ENCODE peak calls at places on chromosomes 6 and 20, in eight cellular contexts. L is CD4-positive, alpha-beta T cell; O is Panc1; Q is mesothelial cell of epicardium; K is AG04450; J is HFFc6; X is bronchial epithelial cell; N is AG09319. P is an unnamed sample.

GRCh38 chr20:59752101-59752586 is 147.8 kb downstream of the PHACTR3 start:
- DNase-seq in L (no peak), O (no peak), Q (no peak), K (no peak), J (no peak), X (no peak), N (no peak), P (no peak)

GRCh38 chr20:14331671-14332070 is 5.7 kb downstream of the FLRT3 start:
- DNase-seq in L (no peak), O (no peak), Q (no peak), K (no peak), J (no peak), X (no peak), N (no peak), P (no peak)

GRCh38 chr20:7174554-7174953 is 407.1 kb downstream of the BMP2 start:
- DNase-seq in L (no peak), O (no peak), Q (no peak), K (no peak), J (no peak), X (no peak), N (no peak), P (no peak)

GRCh38 chr6:110534731-110535164 is 58.3 kb upstream of the SLC22A16 start:
- DNase-seq in L (no peak), O (no peak), Q (no peak), K (no peak), J (peak), X (peak), N (no peak), P (no peak)

GRCh38 chr6:161233986-161234620 is 39.8 kb downstream of the AGPAT4 start:
- DNase-seq in L (no peak), O (no peak), Q (peak), K (peak), J (peak), X (peak), N (no peak), P (no peak)

GRCh38 chr20:63978319-63979220 is 872 bp downstream of the SAMD10 start:
- DNase-seq in L (no peak), O (no peak), Q (peak), K (no peak), J (no peak), X (peak), N (no peak), P (no peak)

GRCh38 chr6:28243946-28244345 is 8.1 kb downstream of the ZKSCAN4 start:
- DNase-seq in L (no peak), O (no peak), Q (no peak), K (no peak), J (no peak), X (no peak), N (no peak), P (no peak)

GRCh38 chr6:163347021-163347446 is 67.5 kb upstream of the QKI start:
- DNase-seq in L (no peak), O (no peak), Q (no peak), K (no peak), J (no peak), X (peak), N (no peak), P (no peak)

GRCh38 chr6:168152306-168152963 is 73.4 kb upstream of the FRMD1 start:
- DNase-seq in L (no peak), O (no peak), Q (peak), K (no peak), J (no peak), X (no peak), N (no peak), P (no peak)

GRCh38 chr20:577167-577791 is 32.8 kb downstream of the TCF15 start:
- DNase-seq in L (no peak), O (no peak), Q (no peak), K (no peak), J (no peak), X (peak), N (no peak), P (no peak)

GRCh38 chr20:54355631-54356280 is 119.6 kb upstream of the DOK5 start:
- DNase-seq in L (no peak), O (no peak), Q (no peak), K (no peak), J (no peak), X (peak), N (no peak), P (no peak)

GRCh38 chr6:109695468-109695867 is 4.4 kb downstream of the FIG4 start:
- DNase-seq in L (no peak), O (no peak), Q (no peak), K (no peak), J (no peak), X (peak), N (no peak), P (no peak)

DNA sequence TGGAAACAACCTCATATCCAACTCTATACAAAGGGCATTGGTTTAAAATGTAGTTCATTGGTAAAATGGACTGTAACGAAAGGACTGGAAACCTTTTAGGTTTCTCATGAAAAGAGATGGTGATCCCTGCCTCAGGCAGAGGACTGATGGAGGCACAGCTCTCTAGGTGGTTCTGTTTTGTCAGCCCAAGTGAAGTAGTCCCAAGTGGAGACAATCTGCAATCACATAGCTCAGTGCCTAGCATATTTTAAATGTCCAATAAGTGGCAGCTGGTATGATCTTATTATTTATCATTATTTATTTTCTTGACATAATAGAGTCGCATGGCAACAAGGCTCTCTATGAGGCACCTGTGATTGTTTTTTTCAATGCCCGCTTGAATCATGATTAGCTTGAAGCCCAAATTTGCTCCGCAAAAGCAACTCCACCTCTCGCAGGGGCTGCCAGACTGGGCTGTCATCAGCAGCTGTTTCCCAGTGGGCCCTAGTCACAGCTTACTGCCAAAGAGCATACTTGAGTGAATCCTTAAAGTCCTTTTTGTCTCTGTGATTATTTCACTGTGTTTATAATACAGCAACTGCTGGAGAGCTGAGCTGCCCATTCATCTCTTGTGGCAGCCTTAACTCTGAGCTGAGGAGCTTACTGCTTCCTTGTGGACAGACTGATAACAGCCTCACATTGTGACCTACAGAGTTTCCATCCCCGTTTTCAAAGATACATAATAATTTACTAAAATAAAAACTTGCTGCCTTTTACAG is 19.7 kb upstream of the ENPP1 start:
- DNase-seq in L (no peak), O (no peak), Q (no peak), K (no peak), J (peak), X (no peak), N (peak), P (no peak)
- TF ChIP-seq CTCF in L (no peak), O (peak), Q (no peak), K (peak), J (peak), X (no peak), N (peak), P (peak)

DNA sequence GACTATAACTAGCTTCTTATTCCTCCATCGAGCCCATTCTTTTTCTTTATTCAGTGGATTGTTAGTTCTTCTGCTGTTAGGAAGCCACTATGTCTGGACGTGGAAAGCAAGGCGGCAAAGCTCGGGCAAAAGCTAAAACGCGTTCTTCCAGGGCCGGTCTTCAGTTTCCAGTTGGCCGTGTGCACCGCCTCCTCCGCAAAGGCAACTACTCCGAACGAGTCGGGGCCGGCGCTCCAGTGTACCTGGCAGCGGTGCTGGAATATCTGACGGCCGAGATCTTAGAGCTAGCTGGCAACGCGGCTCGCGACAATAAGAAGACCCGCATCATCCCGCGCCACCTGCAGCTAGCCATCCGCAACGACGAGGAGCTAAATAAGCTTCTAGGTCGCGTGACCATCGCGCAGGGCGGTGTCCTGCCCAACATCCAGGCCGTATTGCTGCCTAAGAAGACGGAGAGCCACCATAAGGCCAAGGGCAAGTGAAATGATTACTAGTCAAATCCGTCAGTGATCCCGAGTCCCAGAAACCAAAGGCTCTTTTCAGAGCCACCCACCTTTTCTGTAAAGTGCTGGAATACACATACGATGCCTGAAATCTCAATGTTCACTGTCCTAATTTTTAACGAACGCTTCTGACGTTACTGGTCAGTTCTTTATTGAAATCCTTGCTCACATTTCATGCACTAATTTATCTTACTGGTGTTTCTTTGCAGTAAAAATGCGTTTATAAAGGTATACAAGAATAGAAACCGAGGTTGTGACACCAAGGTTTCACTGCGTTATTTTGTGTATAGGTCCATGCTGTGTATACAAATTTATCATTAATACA is 129.9 kb downstream of the HFE start:
- DNase-seq in L (peak), O (no peak), Q (peak), K (no peak), J (peak), X (peak), N (no peak), P (no peak)
- TF ChIP-seq CTCF in L (peak), O (peak), Q (peak), K (peak), J (peak), X (peak), N (peak), P (peak)

GRCh38 chr6:144581807-144582537 is 296.8 kb downstream of the UTRN start:
- DNase-seq in L (no peak), O (no peak), Q (no peak), K (no peak), J (peak), X (peak), N (no peak), P (no peak)
- TF ChIP-seq CTCF in L (peak), O (peak), Q (no peak), K (peak), J (peak), X (peak), N (peak), P (peak)

GRCh38 chr6:41428402-41428994 is 93.1 kb downstream of the NCR2 start:
- DNase-seq in L (no peak), O (no peak), Q (no peak), K (no peak), J (no peak), X (no peak), N (no peak), P (no peak)

GRCh38 chr6:41428995-41429417 is 93.6 kb downstream of the NCR2 start:
- DNase-seq in L (no peak), O (no peak), Q (no peak), K (no peak), J (peak), X (peak), N (no peak), P (no peak)

GRCh38 chr6:41426438-41426851 is 91.0 kb downstream of the NCR2 start:
- DNase-seq in L (no peak), O (no peak), Q (no peak), K (no peak), J (no peak), X (no peak), N (no peak), P (no peak)

GRCh38 chr6:41426888-41427641 is 91.7 kb downstream of the NCR2 start:
- DNase-seq in L (no peak), O (no peak), Q (no peak), K (no peak), J (no peak), X (no peak), N (no peak), P (no peak)

GRCh38 chr6:41427642-41428401 is 92.4 kb downstream of the NCR2 start:
- DNase-seq in L (no peak), O (no peak), Q (no peak), K (no peak), J (no peak), X (peak), N (no peak), P (no peak)
- TF ChIP-seq CTCF in L (no peak), O (no peak), Q (peak), K (no peak), J (peak), X (peak), N (no peak), P (peak)

GRCh38 chr6:42963855-42964605 is 3.5 kb downstream of the GNMT start:
- DNase-seq in L (no peak), O (no peak), Q (no peak), K (peak), J (peak), X (peak), N (no peak), P (no peak)
- TF ChIP-seq CTCF in L (no peak), O (no peak), Q (no peak), K (peak), J (peak), X (peak), N (peak), P (peak)

P was measured in chondrocyte.